ENCODE peak calls at places on chromosomes 12 and 14, in four cellular contexts. I is psoas muscle, C is upper lobe of right lung, H is IMR-90. S is an unnamed sample. For H3K4me1, the result is how much of the 10 kb centered on the place peaks cover.

GRCh38 chr12:89390802-89391673 is 38.7 kb upstream of the DUSP6 start:
- DNase-seq in I (no peak), H (peak), C (no peak), S (no peak)

GRCh38 chr14:56794557-56795283 is 15.6 kb downstream of the OTX2 start:
- DNase-seq in I (no peak), H (no peak), C (no peak), S (no peak)

GRCh38 chr12:52372216-52373154 is 5.2 kb upstream of the KRT85 start:
- DNase-seq in I (peak), H (peak), C (peak), S (peak)

GRCh38 chr14:95495538-95496025 is 20.9 kb downstream of the SYNE3 start:
- DNase-seq in H (no peak), C (no peak), I (no peak), S (no peak)

GRCh38 chr12:31011746-31012567 is 61.7 kb upstream of the DDX11 start:
- DNase-seq in C (peak), H (no peak), I (no peak), S (no peak)

GRCh38 chr14:24705840-24706239 is 71.8 kb upstream of the GZMB start:
- DNase-seq in H (no peak), C (no peak), I (no peak), S (no peak)

GRCh38 chr14:22572562-22573058 is 16.4 kb downstream of the DAD1 start:
- DNase-seq in H (peak), C (no peak), I (no peak), S (no peak)

GRCh38 chr12:21169878-21170472 is 39.0 kb downstream of the SLCO1B1 start:
- DNase-seq in I (no peak), H (peak), C (no peak), S (no peak)

GRCh38 chr14:104546591-104547309 is 32.8 kb upstream of the C14orf180 start:
- DNase-seq in I (peak), C (peak), H (no peak), S (no peak)

GRCh38 chr12:64390275-64390851 is at the start of gene C12orf56:
- DNase-seq in H (no peak), C (no peak), I (no peak), S (no peak)

GRCh38 chr14:56145965-56146364 is 27.8 kb downstream of the PELI2 start:
- DNase-seq in H (peak), C (no peak), I (no peak), S (no peak)

GRCh38 chr12:55280991-55281390 is 15.4 kb downstream of the OR6C6 start:
- DNase-seq in I (no peak), C (no peak), H (no peak), S (no peak)

GRCh38 chr12:26691234-26691970 is 141.6 kb downstream of the ITPR2 start:
- DNase-seq in C (no peak), H (peak), I (no peak), S (no peak)

GRCh38 chr14:64812412-64812811 is 67.3 kb downstream of the SPTB start:
- DNase-seq in H (no peak), I (peak), C (peak), S (no peak)

GRCh38 chr12:44763021-44763420 is 113.1 kb downstream of the NELL2 start:
- DNase-seq in C (no peak), H (no peak), I (no peak), S (no peak)

GRCh38 chr12:480831-481230 is 21.1 kb downstream of the B4GALNT3 start:
- DNase-seq in C (no peak), I (no peak), H (peak), S (peak)

GRCh38 chr12:91818236-91819131 is 327.2 kb downstream of the BTG1 start:
- DNase-seq in H (no peak), C (no peak), I (no peak), S (no peak)

GRCh38 chr14:83838221-83838620 is 1691.7 kb upstream of the FLRT2 start:
- DNase-seq in C (no peak), H (peak), I (no peak), S (no peak)

GRCh38 chr12:40093512-40093911 is 12.4 kb downstream of the SLC2A13 start:
- DNase-seq in H (no peak), I (no peak), C (no peak), S (no peak)

GRCh38 chr12:54050479-54050805 is 3.2 kb upstream of the HOXC4 start:
- DNase-seq in H (no peak), I (no peak), C (no peak), S (no peak)

GRCh38 chr12:54048694-54049093 is 4.9 kb upstream of the HOXC4 start:
- DNase-seq in C (no peak), I (no peak), H (no peak), S (no peak)

GRCh38 chr12:54047964-54048303 is 5.7 kb upstream of the HOXC4 start:
- DNase-seq in C (no peak), I (no peak), H (no peak), S (no peak)

GRCh38 chr12:54047160-54047963 is 6.3 kb upstream of the HOXC4 start:
- DNase-seq in I (no peak), C (no peak), H (no peak), S (no peak)

GRCh38 chr12:54049164-54049563 is 4.5 kb upstream of the HOXC4 start:
- DNase-seq in C (no peak), I (no peak), H (no peak), S (no peak)
- H3K4me1 ChIP-seq in C (under half), I (under half), H (under half), S (under half)

GRCh38 chr12:123388948-123389559 is 5.1 kb downstream of the KMT5A start:
- DNase-seq in H (no peak), C (no peak), I (no peak), S (no peak)
- H3K4me1 ChIP-seq in H (under half), C (under half), I (under half), S (under half)

DNA sequence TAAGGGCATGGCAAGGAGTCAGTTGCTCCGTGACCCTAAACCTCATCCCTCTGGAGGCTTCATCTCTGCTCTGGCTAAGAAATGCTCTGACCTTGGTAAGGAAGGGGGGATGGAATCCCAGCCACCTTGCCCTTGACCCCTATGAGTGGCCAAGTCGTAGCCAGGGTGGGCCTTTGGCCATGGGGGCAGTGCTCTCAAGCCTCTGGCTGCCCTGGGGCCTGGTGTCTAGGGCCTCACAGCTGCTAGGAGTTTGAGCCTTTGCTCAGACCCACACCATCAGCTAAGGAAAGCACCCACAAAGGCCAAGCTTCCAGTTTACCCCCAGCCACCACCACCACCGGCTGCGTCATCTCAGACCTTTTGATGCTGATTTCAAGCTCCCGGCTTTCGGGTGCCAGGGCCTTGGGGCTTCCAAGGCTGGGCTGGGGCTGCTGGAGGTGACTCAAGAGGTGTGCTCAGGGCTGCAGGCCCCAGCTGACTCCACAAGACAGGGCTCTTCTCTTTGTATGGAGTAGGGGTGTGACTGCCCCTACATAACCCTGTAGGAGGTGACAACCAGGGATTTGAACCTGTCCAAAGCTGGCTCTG is 3.7 kb downstream of the ASB2 start:
- DNase-seq in C (no peak), I (no peak), H (no peak), S (no peak)
- H3K4me1 ChIP-seq in C (under half), I (under half), H (under half), S (under half)

GRCh38 chr14:61103541-61104339 is 122.7 kb downstream of the SLC38A6 start:
- DNase-seq in H (peak), I (peak), C (no peak), S (peak)
- H3K4me1 ChIP-seq in H (under half), I (half or more), C (under half), S (under half)

GRCh38 chr12:124457287-124458219 is 109.9 kb downstream of the NCOR2 start:
- DNase-seq in C (peak), H (peak), I (peak), S (peak)
- H3K4me1 ChIP-seq in C (under half), H (under half), I (under half), S (under half)

DNA sequence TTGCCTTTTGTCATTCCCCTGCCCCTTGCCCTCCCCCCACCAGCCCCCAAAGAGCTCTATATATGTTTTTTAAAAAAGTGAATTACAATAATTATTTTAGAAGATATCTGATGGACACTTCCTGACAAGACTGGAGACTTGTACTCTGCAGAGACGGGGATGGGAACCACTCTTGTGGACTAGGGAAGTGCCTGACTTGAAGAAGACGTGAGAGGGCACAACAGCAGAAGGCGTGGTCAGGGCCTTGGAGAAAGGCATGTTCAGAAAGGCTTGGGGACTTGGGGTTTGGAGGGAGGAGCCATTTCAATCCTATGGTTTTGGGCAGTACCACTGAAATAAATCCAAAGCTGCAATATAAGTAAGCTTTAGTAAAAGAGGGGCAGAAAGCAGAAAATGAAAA is 154.7 kb downstream of the APAF1 start:
- DNase-seq in I (no peak), C (no peak), H (no peak), S (no peak)
- H3K4me1 ChIP-seq in I (under half), C (under half), H (under half), S (under half)

DNA sequence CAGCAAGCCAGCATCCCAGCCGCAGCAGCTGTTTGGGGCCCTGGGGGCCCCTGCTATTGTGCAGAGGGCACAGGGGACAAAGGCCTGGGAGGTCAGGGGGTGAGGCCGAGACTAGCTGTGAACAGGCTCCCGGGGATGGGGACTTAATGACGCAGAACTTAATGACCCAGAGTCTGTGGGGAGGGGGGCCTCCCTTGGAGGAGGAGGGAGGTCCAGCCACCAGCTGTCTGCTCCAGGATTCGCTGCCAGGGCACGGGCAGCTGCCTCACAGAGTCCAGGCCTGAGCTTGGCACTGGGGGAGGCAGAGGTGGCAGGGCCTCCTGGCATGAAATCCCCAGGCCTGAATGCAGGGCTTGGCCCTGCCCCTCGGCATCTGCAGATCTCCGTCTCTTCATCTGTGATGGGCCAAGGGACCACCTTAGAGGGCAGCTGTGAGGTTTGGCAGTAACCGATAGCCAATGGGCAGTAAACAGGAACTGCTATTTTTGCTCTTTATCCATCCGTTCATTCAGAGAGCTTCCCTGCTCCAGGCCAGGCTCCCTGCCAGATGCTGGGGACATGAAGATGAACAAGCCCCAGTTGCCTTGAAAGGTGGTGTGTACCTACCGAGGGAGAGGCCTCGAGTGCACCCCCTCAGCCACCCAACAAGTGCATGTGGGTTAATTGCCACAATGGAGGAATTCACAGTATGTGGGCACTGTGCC is 6.7 kb downstream of the FAM222A start:
- DNase-seq in I (peak), H (no peak), C (no peak), S (peak)
- H3K4me1 ChIP-seq in I (half or more), H (under half), C (under half), S (under half)

GRCh38 chr14:75259510-75259855 is 19.1 kb upstream of the FOS start:
- DNase-seq in I (no peak), H (peak), C (no peak), S (no peak)

GRCh38 chr14:75259946-75260545 is 18.6 kb upstream of the FOS start:
- DNase-seq in I (no peak), C (no peak), H (no peak), S (no peak)

GRCh38 chr14:75258079-75258802 is 20.4 kb upstream of the FOS start:
- DNase-seq in H (peak), I (peak), C (peak), S (peak)

GRCh38 chr14:75257241-75257640 is 21.4 kb upstream of the FOS start:
- DNase-seq in I (no peak), H (peak), C (no peak), S (no peak)

GRCh38 chr14:75258803-75259509 is 19.7 kb upstream of the FOS start:
- DNase-seq in I (peak), H (peak), C (peak), S (peak)
- H3K4me1 ChIP-seq in I (under half), H (under half), C (under half), S (under half)

GRCh38 chr14:61470954-61471279 is 149.5 kb downstream of the PRKCH start:
- DNase-seq in C (no peak), H (no peak), I (no peak), S (no peak)

GRCh38 chr14:61471297-61471980 is 150.1 kb downstream of the PRKCH start:
- DNase-seq in C (no peak), I (no peak), H (no peak), S (no peak)

GRCh38 chr14:61469771-61470170 is 148.4 kb downstream of the PRKCH start:
- DNase-seq in I (no peak), C (no peak), H (no peak), S (no peak)

GRCh38 chr14:61472025-61472672 is 150.8 kb downstream of the PRKCH start:
- DNase-seq in I (no peak), H (peak), C (no peak), S (peak)

GRCh38 chr14:61470261-61470953 is 149.0 kb downstream of the PRKCH start:
- DNase-seq in H (peak), I (no peak), C (no peak), S (peak)
- H3K4me1 ChIP-seq in H (under half), I (under half), C (half or more), S (under half)

S was measured in right cardiac atrium.